ENCODE peak calls at places on chromosomes 1 and 21, in six cellular contexts. O is tibial artery; H is colonic mucosa; Q is pancreas; W is heart left ventricle; N is CD4-positive, CD25-positive, alpha-beta regulatory T cell. P is an unnamed sample.

GRCh38 chr1:83764209-83764608 is 234.7 kb downstream of the TTLL7 start:
- DNase-seq in O (no peak), Q (no peak), W (no peak), H (no peak), N (no peak), P (no peak)

GRCh38 chr1:185360714-185361113 is 43.7 kb upstream of the IVNS1ABP start:
- DNase-seq in O (no peak), Q (no peak), H (no peak), N (no peak), W (no peak), P (no peak)

GRCh38 chr1:198970919-198971318 is 332.1 kb downstream of the PTPRC start:
- DNase-seq in O (no peak), W (no peak), H (no peak), N (no peak), Q (no peak), P (peak)

GRCh38 chr1:151435174-151435573 is 24.1 kb downstream of the POGZ start:
- DNase-seq in H (no peak), W (no peak), Q (no peak), N (no peak), O (no peak), P (no peak)

GRCh38 chr1:227883073-227883520 is 64.6 kb downstream of the WNT9A start:
- DNase-seq in N (no peak), W (peak), Q (no peak), O (no peak), H (peak), P (no peak)

GRCh38 chr21:42112857-42113256 is 41.7 kb downstream of the UMODL1 start:
- DNase-seq in W (no peak), O (no peak), H (no peak), Q (no peak), N (no peak), P (no peak)

GRCh38 chr1:65491472-65491871 is 71.0 kb downstream of the LEPR start:
- DNase-seq in O (no peak), H (no peak), W (no peak), Q (no peak), N (no peak), P (no peak)

GRCh38 chr1:231419738-231420298 is 2.3 kb downstream of the EGLN1 start:
- DNase-seq in W (no peak), O (no peak), Q (no peak), H (no peak), N (peak), P (peak)

GRCh38 chr1:208219659-208220282 is 24.4 kb downstream of the PLXNA2 start:
- DNase-seq in H (no peak), O (peak), Q (no peak), N (no peak), W (peak), P (peak)

GRCh38 chr1:105442901-105443300 is 1613.6 kb upstream of the PRMT6 start:
- DNase-seq in W (no peak), N (no peak), Q (no peak), O (no peak), H (no peak), P (no peak)

GRCh38 chr1:1630965-1631792 is 794 bp upstream of the MMP23B start:
- DNase-seq in H (peak), N (peak), O (peak), W (peak), Q (no peak), P (peak)

GRCh38 chr1:38962560-38962959 is 20.9 kb upstream of the RHBDL2 start:
- DNase-seq in N (no peak), O (no peak), H (no peak), Q (no peak), W (no peak), P (peak)

GRCh38 chr1:159838715-159839114 is 12.0 kb downstream of the SLAMF8 start:
- DNase-seq in N (no peak), W (no peak), H (no peak), O (no peak), Q (no peak), P (no peak)

GRCh38 chr1:104238991-104239390 is 489.3 kb downstream of the AMY1C start:
- DNase-seq in Q (no peak), N (no peak), H (no peak), W (no peak), O (no peak), P (no peak)

GRCh38 chr1:73839922-73840321 is 358.1 kb downstream of the LRRIQ3 start:
- DNase-seq in W (no peak), Q (no peak), O (no peak), H (no peak), N (peak), P (peak)

GRCh38 chr21:15252437-15252836 is 187.6 kb upstream of the NRIP1 start:
- DNase-seq in Q (no peak), O (no peak), W (no peak), N (no peak), H (no peak), P (peak)

GRCh38 chr1:205458777-205459566 is 3.1 kb upstream of the BLACAT1 start:
- DNase-seq in O (no peak), Q (no peak), H (no peak), W (no peak), N (peak), P (peak)

GRCh38 chr1:185574139-185574835 is 159.9 kb upstream of the HMCN1 start:
- DNase-seq in O (no peak), W (no peak), Q (no peak), H (no peak), N (no peak), P (no peak)

GRCh38 chr1:18166341-18166740 is 58.7 kb downstream of the IGSF21 start:
- DNase-seq in Q (no peak), H (no peak), W (no peak), O (no peak), N (no peak), P (no peak)

GRCh38 chr1:32337855-32338636 is 2.0 kb upstream of the MARCKSL1 start:
- DNase-seq in O (no peak), W (peak), Q (peak), N (no peak), H (peak), P (peak)

GRCh38 chr1:33624991-33625870 is 152.8 kb downstream of the ZSCAN20 start:
- DNase-seq in H (no peak), O (no peak), Q (no peak), N (no peak), W (no peak), P (peak)

GRCh38 chr21:29271927-29272333 is 26.8 kb upstream of the BACH1 start:
- DNase-seq in N (no peak), W (no peak), H (peak), Q (no peak), O (no peak), P (peak)

GRCh38 chr1:118945460-118945859 is 42.7 kb downstream of the TBX15 start:
- DNase-seq in Q (no peak), N (no peak), O (no peak), W (no peak), H (no peak), P (no peak)

GRCh38 chr1:160400284-160400645 is at the start of gene VANGL2:
- DNase-seq in Q (peak), W (peak), H (peak), N (peak), O (no peak), P (peak)

GRCh38 chr1:222950892-222951291 is 136.1 kb downstream of the DISP1 start:
- DNase-seq in N (no peak), O (no peak), W (no peak), Q (no peak), H (no peak), P (no peak)

DNA sequence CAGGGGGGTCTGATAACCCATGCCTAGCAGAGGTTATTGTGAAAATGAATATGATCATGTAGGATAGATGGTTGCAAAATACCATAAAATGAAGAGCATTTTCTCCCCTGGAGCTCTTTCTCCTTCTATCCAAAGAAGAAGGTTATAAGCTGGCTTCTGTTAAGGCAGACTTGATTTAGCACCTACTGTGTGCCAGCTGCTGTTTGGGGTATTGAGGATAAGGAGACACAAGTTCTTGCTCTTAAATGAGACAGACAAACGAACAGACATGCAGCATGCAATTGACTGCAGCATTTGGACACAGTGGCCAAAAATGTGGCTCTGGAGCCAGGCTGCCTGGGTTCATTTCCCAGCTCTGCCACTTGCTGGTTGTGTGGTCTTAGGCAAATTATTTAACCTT is 39.8 kb upstream of the ID3 start:
- DNase-seq in H (no peak), O (no peak), N (no peak), Q (no peak), W (no peak), P (no peak)
- H3K4me3 ChIP-seq in H (no peak), O (no peak), N (no peak), Q (no peak), W (no peak), P (no peak)

GRCh38 chr1:172143384-172144025 is 277.0 kb upstream of the C1orf105 start:
- DNase-seq in Q (no peak), O (no peak), H (no peak), N (no peak), W (no peak), P (no peak)
- H3K4me3 ChIP-seq in Q (no peak), O (peak), H (peak), N (no peak), W (peak), P (no peak)

GRCh38 chr1:201648066-201648910 is 109.4 kb downstream of the NAV1 start:
- DNase-seq in O (peak), H (peak), Q (peak), W (peak), N (peak), P (no peak)
- H3K4me3 ChIP-seq in O (peak), H (peak), Q (peak), W (peak), N (no peak), P (no peak)

GRCh38 chr1:41917835-41918449 is 780 bp downstream of the HIVEP3 start:
- DNase-seq in W (peak), H (peak), N (peak), Q (peak), O (no peak), P (no peak)
- H3K4me3 ChIP-seq in W (peak), H (peak), N (peak), Q (peak), O (peak), P (no peak)

DNA sequence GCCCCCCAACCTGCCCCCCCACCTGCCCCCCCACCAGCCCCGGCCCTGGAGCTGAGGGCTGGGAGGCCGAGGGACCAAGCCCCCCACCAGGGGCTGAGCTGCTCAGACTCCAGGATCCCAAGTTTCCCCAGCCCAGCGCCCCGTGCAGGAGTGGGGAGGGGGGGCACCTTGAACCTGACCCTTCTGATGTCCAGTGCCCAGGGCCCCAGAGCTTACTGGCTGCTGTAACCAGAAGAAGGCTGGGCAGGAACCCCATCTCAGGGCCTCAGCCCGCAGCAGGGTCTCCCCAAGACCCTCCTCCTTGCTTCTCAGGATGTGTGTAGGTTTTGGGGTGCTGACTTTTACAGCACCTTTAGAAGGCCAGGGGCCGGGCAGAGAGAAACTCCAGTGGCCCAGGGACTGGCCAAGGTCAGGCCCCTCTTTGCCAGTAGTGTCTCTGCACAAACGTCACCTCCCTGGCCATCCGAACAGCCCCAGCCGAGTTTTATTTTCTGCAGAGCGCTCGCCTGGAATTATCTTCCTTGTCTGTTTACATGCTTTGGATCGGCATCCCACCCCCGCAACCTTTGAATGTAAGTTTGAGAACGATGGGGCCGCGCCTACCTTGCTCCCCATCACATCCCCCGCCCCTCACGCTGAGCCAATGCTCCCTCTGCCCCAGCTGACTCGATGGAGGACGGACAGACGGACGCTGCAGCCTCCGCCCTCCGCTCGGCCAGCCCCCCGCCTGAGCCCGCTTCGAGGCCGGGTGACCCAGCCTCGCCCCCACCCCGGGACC is 70.1 kb upstream of the CASZ1 start:
- DNase-seq in Q (peak), N (peak), O (no peak), W (no peak), H (peak), P (peak)
- H3K4me3 ChIP-seq in Q (peak), N (no peak), O (peak), W (peak), H (peak), P (no peak)

GRCh38 chr21:39022901-39023693 is 160.2 kb downstream of the PSMG1 start:
- DNase-seq in Q (peak), H (no peak), O (peak), N (no peak), W (peak), P (no peak)
- H3K4me3 ChIP-seq in Q (no peak), H (no peak), O (peak), N (no peak), W (no peak), P (no peak)